ENCODE peak calls at places on chromosomes 6 and 20, in ten cellular contexts. W, P, F, Y, U, D, E, G, T and N are unnamed samples.

GRCh38 chr6:56911847-56912246 is 43.1 kb upstream of the BEND6 start:
- DNase-seq in W (no peak), Y (no peak), F (no peak), G (peak; percentile 33), P (no peak), E (peak; percentile 50), T (peak; percentile 37), D (peak; percentile 37), U (no peak), N (peak; percentile 64)

GRCh38 chr6:129733290-129733689 is 23.3 kb upstream of the ARHGAP18 start:
- DNase-seq in G (no peak), E (no peak), D (no peak), T (no peak), U (no peak), F (no peak), P (no peak), W (no peak), Y (no peak), N (no peak)

GRCh38 chr6:151633517-151634335 is 139.9 kb downstream of the CCDC170 start:
- DNase-seq in P (no peak), U (no peak), G (no peak), E (no peak), T (no peak), W (no peak), D (no peak), F (no peak), Y (no peak), N (no peak)

GRCh38 chr6:112501705-112502104 is 154.6 kb downstream of the RFPL4B start:
- DNase-seq in T (no peak), Y (no peak), P (no peak), D (peak; percentile 71), E (no peak), U (no peak), W (peak; percentile 34), G (no peak), F (no peak), N (no peak)

GRCh38 chr20:9407805-9408421 is 106.5 kb upstream of the LAMP5 start:
- DNase-seq in E (peak; percentile 74), T (peak; percentile 22), W (peak; percentile 38), U (peak; percentile 7), G (peak; percentile 71), F (peak; percentile 58), D (peak; percentile 84), P (no peak), Y (no peak), N (peak; percentile 27)

GRCh38 chr6:23202207-23202606 is 632.8 kb downstream of the HDGFL1 start:
- DNase-seq in W (no peak), Y (no peak), F (no peak), P (no peak), D (no peak), U (no peak), G (no peak), E (no peak), T (no peak), N (no peak)

GRCh38 chr6:1227935-1228753 is 83.8 kb upstream of the FOXQ1 start:
- DNase-seq in E (no peak), P (no peak), W (no peak), Y (no peak), G (no peak), U (no peak), D (no peak), T (no peak), F (no peak), N (no peak)

GRCh38 chr6:1131285-1132079 is 180.4 kb upstream of the FOXQ1 start:
- DNase-seq in F (no peak), W (no peak), D (peak; percentile 39), U (no peak), P (no peak), G (no peak), E (peak; percentile 85), T (no peak), Y (no peak), N (peak; percentile 89)

GRCh38 chr6:136983692-136984091 is 61.1 kb downstream of the IL20RA start:
- DNase-seq in T (no peak), W (no peak), U (no peak), P (no peak), E (no peak), F (no peak), D (no peak), G (no peak), Y (no peak), N (no peak)

GRCh38 chr6:166515072-166515810 is 71.2 kb downstream of the RAMACL start:
- DNase-seq in E (peak; percentile 49), P (peak; percentile 7), T (peak; percentile 73), D (peak; percentile 85), U (no peak), Y (no peak), G (peak; percentile 68), W (no peak), F (no peak), N (peak; percentile 57)

GRCh38 chr20:34472246-34472925 is 43.8 kb upstream of the DYNLRB1 start:
- DNase-seq in D (peak; percentile 26), W (no peak), E (peak; percentile 10), G (peak; percentile 22), U (no peak), T (peak; percentile 25), Y (no peak), P (no peak), F (no peak), N (no peak)

GRCh38 chr6:46501136-46502089 is 10.2 kb upstream of the RCAN2 start:
- DNase-seq in D (peak; percentile 29), G (no peak), F (no peak), P (no peak), Y (no peak), W (no peak), T (no peak), E (no peak), U (no peak), N (no peak)

GRCh38 chr20:32635764-32636163 is 38.0 kb downstream of the C20orf203 start:
- DNase-seq in G (no peak), U (no peak), W (no peak), Y (no peak), F (no peak), T (no peak), E (no peak), P (no peak), D (peak; percentile 21), N (no peak)

GRCh38 chr20:50207026-50207425 is 16.4 kb downstream of the CEBPB start:
- DNase-seq in D (no peak), T (no peak), G (no peak), E (no peak), F (no peak), W (no peak), U (no peak), P (no peak), Y (no peak), N (no peak)

GRCh38 chr6:163349696-163350095 is 64.8 kb upstream of the QKI start:
- DNase-seq in Y (no peak), D (no peak), U (no peak), E (no peak), F (no peak), T (no peak), W (no peak), G (no peak), P (no peak), N (no peak)

GRCh38 chr6:111685058-111685457 is 79.4 kb upstream of the TRAF3IP2 start:
- DNase-seq in E (no peak), W (no peak), Y (no peak), U (no peak), T (no peak), P (no peak), G (no peak), F (no peak), D (no peak), N (no peak)

GRCh38 chr6:26363882-26364825 is 844 bp upstream of the BTN3A2 start:
- DNase-seq in G (no peak), P (no peak), T (no peak), U (no peak), Y (no peak), W (no peak), F (no peak), E (peak; percentile 27), D (peak; percentile 24), N (peak; percentile 26)

GRCh38 chr20:62087227-62087626 is 21.5 kb upstream of the TAF4 start:
- DNase-seq in E (no peak), F (no peak), D (no peak), G (no peak), W (no peak), T (no peak), U (no peak), Y (no peak), P (no peak), N (no peak)

GRCh38 chr6:122563364-122564052 is 46.7 kb upstream of the PKIB start:
- DNase-seq in W (no peak), T (no peak), Y (no peak), P (no peak), U (no peak), E (no peak), G (no peak), D (no peak), F (no peak), N (no peak)

GRCh38 chr20:49851991-49852390 is 39.4 kb downstream of the SLC9A8 start:
- DNase-seq in T (no peak), F (no peak), W (no peak), G (no peak), P (no peak), U (no peak), D (no peak), E (no peak), Y (no peak), N (no peak)

GRCh38 chr6:134295953-134296553 is 21.9 kb downstream of the SGK1 start:
- DNase-seq in G (peak; percentile 96), D (peak; percentile 100), Y (no peak), F (no peak), T (peak; percentile 51), U (no peak), P (no peak), W (no peak), E (peak; percentile 71), N (peak; percentile 82)

GRCh38 chr6:31740397-31741223 is 805 bp downstream of the MSH5 start:
- DNase-seq in E (no peak), F (no peak), U (peak; percentile 47), D (no peak), Y (no peak), P (peak; percentile 37), W (peak; percentile 60), G (no peak), T (no peak), N (no peak)

GRCh38 chr6:19753822-19754221 is 83.3 kb upstream of the ID4 start:
- DNase-seq in E (no peak), D (no peak), G (no peak), F (peak; percentile 80), T (no peak), Y (no peak), P (no peak), U (no peak), W (no peak), N (no peak)

GRCh38 chr20:36342316-36342715 is 36.2 kb downstream of the DLGAP4 start:
- DNase-seq in D (no peak), P (no peak), U (no peak), Y (no peak), F (no peak), T (no peak), E (no peak), G (no peak), W (no peak), N (no peak)

GRCh38 chr6:169701218-169701952 is 444 bp downstream of the WDR27 start:
- DNase-seq in E (no peak), T (no peak), F (no peak), D (no peak), Y (no peak), P (no peak), U (no peak), G (no peak), W (peak; percentile 33), N (no peak)

GRCh38 chr20:8568068-8568467 is 436.0 kb downstream of the PLCB1 start:
- DNase-seq in U (no peak), F (no peak), E (no peak), T (no peak), W (no peak), G (no peak), P (no peak), D (no peak), Y (no peak), N (no peak)

GRCh38 chr20:32485770-32486248 is 99.3 kb downstream of the NOL4L start:
- DNase-seq in Y (no peak), U (no peak), E (no peak), W (no peak), G (no peak), F (no peak), P (no peak), T (no peak), D (no peak), N (no peak)

GRCh38 chr6:156425374-156425773 is 351.8 kb upstream of the ARID1B start:
- DNase-seq in Y (no peak), W (no peak), D (peak; percentile 91), E (no peak), P (no peak), G (peak; percentile 23), F (no peak), T (no peak), U (no peak), N (peak; percentile 55)